ENCODE peak calls at places on chromosome 11, in ten cellular contexts. F, K, D, Q, H, X, O, U, N and Y are unnamed samples.

GRCh38 chr11:128551641-128552335 is 35.6 kb downstream of the ETS1 start:
- DNase-seq in D (peak), K (no peak), Q (no peak), F (no peak), H (peak), U (peak), O (no peak), X (no peak), N (no peak), Y (peak)

GRCh38 chr11:130042093-130042591 is 27.6 kb upstream of the APLP2 start:
- DNase-seq in O (no peak), K (peak), Q (no peak), D (no peak), H (no peak), N (no peak), U (no peak), X (no peak), F (peak), Y (no peak)

GRCh38 chr11:27388869-27389268 is 25.9 kb upstream of the CCDC34 start:
- DNase-seq in X (no peak), K (no peak), Q (no peak), N (no peak), O (no peak), U (peak), H (no peak), F (no peak), D (no peak), Y (no peak)

GRCh38 chr11:85626496-85626895 is 648 bp downstream of the DLG2 start:
- DNase-seq in O (no peak), D (no peak), N (no peak), F (no peak), Q (peak), X (no peak), K (no peak), U (no peak), H (no peak), Y (no peak)

GRCh38 chr11:99822846-99823565 is 802.3 kb downstream of the CNTN5 start:
- DNase-seq in U (no peak), K (no peak), Q (no peak), F (no peak), D (no peak), O (no peak), N (no peak), H (no peak), X (no peak), Y (no peak)

GRCh38 chr11:48088682-48089050 is 108.3 kb downstream of the PTPRJ start:
- DNase-seq in U (no peak), H (peak), K (no peak), D (no peak), X (no peak), N (no peak), F (no peak), O (no peak), Q (no peak), Y (no peak)

GRCh38 chr11:1390603-1391164 is 950 bp downstream of the BRSK2 start:
- DNase-seq in U (no peak), Q (no peak), D (no peak), F (no peak), O (no peak), K (no peak), X (no peak), H (no peak), N (no peak), Y (no peak)

GRCh38 chr11:123491241-123491640 is 61.2 kb downstream of the GRAMD1B start:
- DNase-seq in N (no peak), X (no peak), H (no peak), F (no peak), K (no peak), O (no peak), D (no peak), Q (no peak), U (no peak), Y (no peak)

GRCh38 chr11:116557261-116557660 is 215.5 kb downstream of the BUD13 start:
- DNase-seq in D (no peak), K (no peak), O (no peak), N (no peak), H (no peak), X (no peak), F (peak), Q (no peak), U (no peak), Y (no peak)

DNA sequence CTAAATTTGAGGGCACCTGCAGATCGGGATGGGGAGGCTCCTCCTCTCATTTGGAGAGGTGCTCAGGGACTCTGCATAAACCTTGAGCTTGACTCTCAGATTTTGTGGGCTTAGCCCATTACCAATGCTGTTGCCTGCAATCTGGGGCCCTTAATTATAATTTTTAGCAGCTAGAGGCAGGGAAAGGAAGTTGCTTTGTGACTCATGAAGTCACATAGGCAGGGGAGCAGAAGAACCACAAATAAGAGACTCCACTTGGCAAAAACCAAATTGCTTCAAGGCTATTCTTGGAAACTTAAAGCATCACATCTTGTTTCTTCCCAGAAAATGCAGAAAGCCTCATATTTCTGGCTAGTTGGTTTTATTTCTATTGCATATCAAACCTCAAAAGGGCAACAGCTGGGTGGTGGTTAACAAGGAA is 46.9 kb downstream of the MICAL2 start:
- DNase-seq in K (peak), Q (no peak), X (no peak), N (no peak), U (no peak), O (no peak), H (no peak), F (peak), D (no peak), Y (no peak)
- TF ChIP-seq CTCF in K (no peak), Q (no peak), X (no peak), N (no peak), U (no peak), O (no peak), H (no peak), F (no peak), D (no peak), Y (no peak)

GRCh38 chr11:6606471-6607189 is 3.1 kb downstream of the ILK start:
- DNase-seq in F (peak), O (peak), N (peak), D (peak), Q (peak), K (peak), H (peak), X (peak), U (peak), Y (peak)

GRCh38 chr11:6603287-6604080 is at the start of the genes ILK and RRP8:
- DNase-seq in U (peak), O (peak), D (peak), F (peak), H (peak), K (peak), N (peak), Q (peak), X (peak), Y (peak)

GRCh38 chr11:6607190-6607635 is 3.6 kb downstream of the ILK start:
- DNase-seq in O (no peak), K (no peak), Q (no peak), F (peak), H (no peak), X (no peak), U (no peak), D (no peak), N (no peak), Y (peak)

GRCh38 chr11:6602096-6602940 is 1.1 kb downstream of the RRP8 start:
- DNase-seq in Q (no peak), X (no peak), F (no peak), K (no peak), U (no peak), O (no peak), D (no peak), N (no peak), H (no peak), Y (peak)

DNA sequence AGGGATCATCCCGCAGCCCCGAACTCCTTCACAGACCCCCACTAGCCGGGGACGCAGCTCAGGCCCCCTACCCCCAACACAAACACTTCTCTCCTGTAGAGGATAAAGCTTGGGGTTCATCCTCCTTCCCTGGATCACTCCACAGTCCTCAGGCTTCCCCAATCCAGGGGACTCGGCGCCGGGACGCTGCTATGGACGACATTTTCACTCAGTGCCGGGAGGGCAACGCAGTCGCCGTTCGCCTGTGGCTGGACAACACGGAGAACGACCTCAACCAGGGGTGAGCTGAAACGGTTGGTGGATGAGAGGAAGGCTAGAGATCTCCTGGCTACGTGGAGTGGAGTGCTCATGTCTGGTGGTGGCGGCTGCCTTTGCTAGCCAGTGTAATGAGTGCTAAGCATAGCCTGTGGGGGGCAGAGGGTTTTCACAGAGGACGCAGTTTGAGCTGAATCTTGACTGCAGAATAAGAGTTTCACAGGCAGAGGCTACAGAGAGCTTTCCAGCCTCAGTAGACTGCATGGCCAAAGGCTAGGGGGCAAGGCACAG is 580 bp downstream of the ILK start:
- DNase-seq in N (no peak), H (peak), O (peak), X (peak), F (peak), K (peak), Q (peak), U (peak), D (peak), Y (peak)
- TF ChIP-seq CTCF in N (peak), H (no peak), O (peak), X (no peak), F (peak), K (peak), Q (no peak), U (peak), D (peak), Y (peak)

GRCh38 chr11:63490551-63491239 is at the start of gene PLAAT5:
- DNase-seq in H (no peak), K (no peak), D (no peak), O (peak), F (no peak), X (no peak), N (peak), U (no peak), Q (peak), Y (no peak)

GRCh38 chr11:63491240-63491587 is 247 bp upstream of the PLAAT5 start:
- DNase-seq in Q (no peak), K (no peak), X (no peak), U (no peak), F (no peak), D (no peak), N (no peak), H (no peak), O (no peak), Y (no peak)

GRCh38 chr11:63492441-63492840 is 1.5 kb upstream of the PLAAT5 start:
- DNase-seq in N (no peak), H (no peak), K (no peak), U (no peak), F (no peak), X (no peak), Q (no peak), O (no peak), D (no peak), Y (no peak)

GRCh38 chr11:63493127-63493526 is 2.2 kb upstream of the PLAAT5 start:
- DNase-seq in N (no peak), K (no peak), H (no peak), D (no peak), F (no peak), O (no peak), Q (no peak), U (no peak), X (no peak), Y (no peak)

GRCh38 chr11:63491614-63492372 is 826 bp upstream of the PLAAT5 start:
- DNase-seq in F (no peak), X (no peak), U (no peak), D (no peak), H (no peak), N (no peak), K (peak), O (no peak), Q (no peak), Y (no peak)
- TF ChIP-seq CTCF in F (no peak), X (no peak), U (no peak), D (no peak), H (no peak), N (no peak), K (no peak), O (no peak), Q (no peak), Y (no peak)

DNA sequence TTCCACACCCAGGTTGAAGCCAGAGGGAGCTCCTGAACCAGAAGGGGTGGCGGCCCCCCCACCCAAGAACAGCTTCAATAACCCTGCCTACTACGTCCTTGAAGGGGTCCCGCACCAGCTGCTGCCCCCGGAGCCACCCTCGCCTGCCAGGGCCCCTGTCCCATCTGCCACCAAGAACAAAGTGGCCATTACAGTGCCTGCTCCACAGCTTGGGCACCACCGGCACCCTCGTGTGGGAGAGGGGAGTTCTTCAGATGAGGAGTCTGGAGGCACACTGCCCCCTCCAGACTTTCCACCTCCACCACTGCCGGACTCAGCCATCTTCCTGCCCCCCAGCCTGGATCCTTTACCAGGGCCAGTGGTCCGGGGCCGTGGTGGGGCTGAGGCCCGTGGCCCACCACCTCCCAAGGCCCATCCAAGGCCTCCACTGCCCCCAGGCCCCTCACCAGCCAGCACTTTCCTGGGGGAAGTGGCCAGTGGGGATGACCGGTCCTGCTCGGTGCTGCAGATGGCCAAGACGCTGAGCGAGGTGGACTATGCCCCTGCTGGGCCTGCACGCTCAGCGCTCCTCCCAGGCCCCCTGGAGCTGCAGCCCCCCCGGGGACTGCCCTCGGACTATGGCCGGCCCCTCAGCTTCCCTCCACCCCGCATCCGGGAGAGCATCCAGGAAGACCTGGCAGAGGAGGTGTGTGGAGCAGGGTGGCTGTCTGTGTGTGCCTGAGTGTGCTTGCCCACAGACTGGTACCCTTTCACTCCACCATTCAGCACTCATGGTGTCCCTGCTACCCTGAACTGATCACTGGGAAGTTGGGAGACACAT is 6.7 kb downstream of the PHOX2A start:
- DNase-seq in K (no peak), D (no peak), Q (no peak), N (peak), X (no peak), F (no peak), U (no peak), O (no peak), H (no peak), Y (no peak)
- TF ChIP-seq CTCF in K (no peak), D (no peak), Q (no peak), N (no peak), X (no peak), F (no peak), U (no peak), O (no peak), H (no peak), Y (no peak)

GRCh38 chr11:22668005-22668796 is 1.8 kb downstream of the GAS2 start:
- DNase-seq in O (no peak), X (no peak), H (no peak), F (no peak), K (no peak), D (no peak), Q (no peak), U (no peak), N (no peak), Y (no peak)

GRCh38 chr11:22669368-22669767 is 3.0 kb downstream of the GAS2 start:
- DNase-seq in O (no peak), D (no peak), F (no peak), K (no peak), N (no peak), X (no peak), H (no peak), U (no peak), Q (no peak), Y (no peak)

GRCh38 chr11:22671751-22672150 is 5.3 kb downstream of the GAS2 start:
- DNase-seq in D (no peak), Q (no peak), X (no peak), U (no peak), O (no peak), N (no peak), F (no peak), K (peak), H (no peak), Y (no peak)

GRCh38 chr11:22666700-22667439 is 459 bp downstream of the GAS2 start:
- DNase-seq in N (peak), Q (peak), X (no peak), F (no peak), K (peak), H (no peak), D (peak), O (no peak), U (peak), Y (no peak)

GRCh38 chr11:22670803-22671202 is 4.4 kb downstream of the GAS2 start:
- DNase-seq in F (no peak), D (peak), Q (no peak), O (no peak), K (peak), N (no peak), H (no peak), X (no peak), U (no peak), Y (no peak)
- TF ChIP-seq CTCF in F (no peak), D (peak), Q (no peak), O (no peak), K (peak), N (no peak), H (no peak), X (peak), U (peak), Y (peak)

GRCh38 chr11:31798057-31799035 is 12.8 kb downstream of the PAX6 start:
- DNase-seq in O (no peak), F (no peak), D (peak), H (no peak), K (no peak), U (peak), X (no peak), N (no peak), Q (no peak), Y (peak)
- TF ChIP-seq CTCF in O (no peak), F (peak), D (peak), H (no peak), K (peak), U (peak), X (no peak), N (no peak), Q (no peak), Y (peak)

GRCh38 chr11:298406-299065 is 790 bp downstream of the IFITM5 start:
- DNase-seq in Q (no peak), D (no peak), X (peak), F (no peak), H (peak), K (no peak), N (peak), O (no peak), U (no peak), Y (no peak)

GRCh38 chr11:299081-299891 is at the start of gene IFITM5:
- DNase-seq in Q (no peak), N (peak), U (no peak), O (no peak), F (no peak), H (no peak), K (no peak), X (peak), D (no peak), Y (no peak)

GRCh38 chr11:296976-297665 is 2.2 kb downstream of the IFITM5 start:
- DNase-seq in O (no peak), K (no peak), Q (no peak), N (peak), F (peak), H (peak), D (no peak), U (no peak), X (no peak), Y (no peak)

GRCh38 chr11:297666-298405 is 1.5 kb downstream of the IFITM5 start:
- DNase-seq in H (peak), D (no peak), F (peak), X (peak), O (no peak), U (peak), K (no peak), N (peak), Q (no peak), Y (no peak)

GRCh38 chr11:299951-300735 is 817 bp upstream of the IFITM5 start:
- DNase-seq in H (no peak), N (peak), D (no peak), K (no peak), Q (no peak), F (no peak), U (no peak), X (peak), O (no peak), Y (no peak)
- TF ChIP-seq CTCF in H (no peak), N (peak), D (peak), K (peak), Q (no peak), F (peak), U (peak), X (no peak), O (peak), Y (no peak)

DNA sequence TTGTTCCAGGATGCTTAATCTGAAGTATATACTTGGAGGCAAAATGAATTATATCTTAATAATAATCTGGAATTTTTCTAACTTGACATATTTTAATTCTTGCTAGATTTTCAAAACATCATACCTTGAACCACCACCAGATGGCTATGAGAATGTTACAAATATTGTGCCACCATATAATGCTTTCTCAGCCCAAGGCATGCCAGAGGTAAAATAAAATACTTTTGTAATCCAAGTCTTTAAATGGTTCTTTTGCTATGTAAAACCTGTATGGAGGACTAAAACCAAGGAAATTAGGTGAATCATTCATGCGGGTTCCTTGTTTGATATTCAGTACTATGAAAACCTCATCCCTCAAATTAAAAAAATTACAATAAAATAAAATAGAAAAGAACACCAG is 14.4 kb downstream of the NAALAD2 start:
- DNase-seq in N (no peak), D (no peak), F (no peak), U (no peak), H (no peak), X (no peak), Q (no peak), O (no peak), K (peak), Y (no peak)
- TF ChIP-seq CTCF in N (no peak), D (no peak), F (no peak), U (no peak), H (no peak), X (no peak), Q (no peak), O (no peak), K (peak), Y (peak)